ENCODE peak calls at places on chromosome 16, in five cellular contexts. O is astrocyte, R is fibroblast of lung, V is K562, E is MM.1S. Z is an unnamed sample.

GRCh38 chr16:30065943-30066881 is 652 bp downstream of the ALDOA start:
- DNase-seq in R (peak; percentile 70), E (no peak), V (peak; percentile 79), O (peak; percentile 51), Z (peak; percentile 71)

GRCh38 chr16:48613061-48613957 is 3.3 kb upstream of the N4BP1 start:
- DNase-seq in O (no peak), R (no peak), E (peak; percentile 58), V (no peak), Z (peak; percentile 11)

GRCh38 chr16:81740163-81740562 is 38.9 kb upstream of the PLCG2 start:
- DNase-seq in R (no peak), V (no peak), O (no peak), E (peak; percentile 33), Z (no peak)

GRCh38 chr16:85210423-85211169 is 98.3 kb upstream of the CIBAR2 start:
- DNase-seq in O (peak; percentile 91), R (peak; percentile 93), V (no peak), E (no peak), Z (peak; percentile 68)

GRCh38 chr16:2086136-2086742 is 38.5 kb downstream of the TSC2 start:
- DNase-seq in E (no peak), V (no peak), R (no peak), O (no peak), Z (no peak)

GRCh38 chr16:57000271-57001025 is 11.1 kb downstream of the NLRC5 start:
- DNase-seq in O (peak; percentile 95), V (no peak), R (peak; percentile 96), E (no peak), Z (peak; percentile 73)

GRCh38 chr16:14369734-14370598 is 260.1 kb downstream of the PARN start:
- DNase-seq in O (no peak), R (no peak), E (no peak), V (no peak), Z (peak; percentile 35)

GRCh38 chr16:84617068-84617630 is 729 bp downstream of the COTL1 start:
- DNase-seq in E (no peak), R (no peak), O (no peak), V (peak; percentile 49), Z (peak; percentile 48)

GRCh38 chr16:64626771-64627170 is 495.1 kb downstream of the CDH11 start:
- DNase-seq in O (peak; percentile 8), V (no peak), R (peak; percentile 27), E (no peak), Z (no peak)

GRCh38 chr16:85261657-85262557 is 149.6 kb upstream of the CIBAR2 start:
- DNase-seq in V (peak; percentile 77), R (no peak), O (no peak), E (no peak), Z (no peak)

GRCh38 chr16:81526935-81527334 is 82.3 kb downstream of the CMIP start:
- DNase-seq in R (peak; percentile 86), O (peak; percentile 79), V (peak; percentile 84), E (no peak), Z (peak; percentile 100)

GRCh38 chr16:20740007-20740883 is 1.4 kb downstream of the THUMPD1 start:
- DNase-seq in O (no peak), E (peak; percentile 64), R (peak; percentile 2), V (no peak), Z (peak; percentile 42)

GRCh38 chr16:31354394-31355291 is at the start of gene ITGAX:
- DNase-seq in R (peak; percentile 3), E (no peak), O (no peak), V (peak; percentile 77), Z (peak; percentile 32)

GRCh38 chr16:83247767-83248372 is 559.9 kb upstream of the HSBP1 start:
- DNase-seq in E (no peak), V (no peak), R (no peak), O (no peak), Z (no peak)

GRCh38 chr16:80586476-80586875 is 45.7 kb downstream of the DYNLRB2 start:
- DNase-seq in E (no peak), V (no peak), R (peak; percentile 33), O (no peak), Z (no peak)

GRCh38 chr16:85573696-85574641 is 39.2 kb upstream of the GSE1 start:
- DNase-seq in V (peak; percentile 92), R (peak; percentile 84), O (peak; percentile 70), E (no peak), Z (no peak)

GRCh38 chr16:70151941-70152509 is 21.6 kb upstream of the CLEC18C start:
- DNase-seq in R (peak; percentile 52), V (no peak), O (no peak), E (no peak), Z (peak; percentile 45)

GRCh38 chr16:70151391-70151790 is 22.2 kb upstream of the CLEC18C start:
- DNase-seq in R (no peak), O (no peak), E (no peak), V (no peak), Z (no peak)

GRCh38 chr16:70156207-70156978 is 17.2 kb upstream of the CLEC18C start:
- DNase-seq in E (no peak), R (no peak), V (no peak), O (no peak), Z (no peak)

GRCh38 chr16:70157105-70157476 is 16.5 kb upstream of the CLEC18C start:
- DNase-seq in O (no peak), R (no peak), E (no peak), V (no peak), Z (no peak)

DNA sequence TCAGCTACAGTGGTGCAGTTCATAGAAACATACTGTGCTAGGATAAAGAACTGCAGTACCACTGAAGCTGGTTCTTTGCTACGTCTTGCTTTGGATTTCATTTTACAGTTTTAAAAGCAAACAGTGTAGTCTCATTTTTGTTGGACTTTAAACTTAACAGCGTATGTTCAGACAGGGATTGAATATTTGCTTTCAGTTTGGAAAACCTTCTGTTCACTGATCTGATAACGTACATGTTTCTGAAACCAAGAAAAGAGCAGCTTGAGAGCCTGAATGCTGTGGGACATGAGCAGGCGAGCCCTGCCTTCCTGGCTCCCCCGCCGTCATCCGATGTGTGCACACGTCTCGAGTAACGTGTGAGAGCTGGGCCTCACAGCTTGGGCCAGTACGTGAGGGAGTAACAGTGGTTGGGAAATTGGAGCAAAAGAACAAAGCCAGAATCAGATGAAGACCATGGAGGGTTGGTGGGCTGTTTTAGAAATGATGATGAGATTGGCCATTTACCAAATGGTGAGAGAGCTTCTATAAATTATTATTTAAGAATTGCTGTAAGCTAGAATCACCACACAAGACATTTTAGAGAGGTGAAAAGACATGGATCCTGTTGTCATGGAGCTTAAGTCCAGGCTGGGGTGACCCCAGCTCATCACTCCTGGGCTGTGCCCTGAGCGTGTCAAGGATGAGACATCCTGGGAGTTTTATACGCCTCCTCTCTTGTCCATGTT is 20.8 kb upstream of the CLEC18C start:
- DNase-seq in O (no peak), R (no peak), E (no peak), V (no peak), Z (no peak)
- H3K36me3 ChIP-seq in O (peaks cover 21% of the 10 kb centered on the region), R (peaks cover 25% of the 10 kb centered on the region), E (peaks cover 6% of the 10 kb centered on the region), V (peaks cover 87% of the 10 kb centered on the region), Z (peaks cover 19% of the 10 kb centered on the region)

GRCh38 chr16:55489956-55490265 is 10.9 kb downstream of the MMP2 start:
- DNase-seq in O (no peak), E (no peak), R (no peak), V (no peak), Z (no peak)

GRCh38 chr16:55489119-55489955 is 10.3 kb downstream of the MMP2 start:
- DNase-seq in E (no peak), R (no peak), V (no peak), O (no peak), Z (no peak)

GRCh38 chr16:55488306-55488705 is 9.3 kb downstream of the MMP2 start:
- DNase-seq in O (no peak), V (no peak), R (no peak), E (no peak), Z (no peak)

GRCh38 chr16:55491691-55492090 is 12.7 kb downstream of the MMP2 start:
- DNase-seq in O (no peak), E (no peak), V (no peak), R (no peak), Z (no peak)

GRCh38 chr16:55490301-55490700 is 11.3 kb downstream of the MMP2 start:
- DNase-seq in R (no peak), O (no peak), V (no peak), E (no peak), Z (no peak)
- H3K27ac ChIP-seq in R (no peak overlapping the region), O (no peak overlapping the region), V (no peak overlapping the region), E (no peak overlapping the region), Z (no peak overlapping the region)

GRCh38 chr16:87468550-87468949 is 24.3 kb downstream of the ZCCHC14 start:
- DNase-seq in R (no peak), O (no peak), E (no peak), V (no peak), Z (no peak)
- H4K20me1 ChIP-seq in R (no peaks in the 10 kb centered on the region), O (peaks cover 78% of the 10 kb centered on the region), E (no peaks in the 10 kb centered on the region), V (no peaks in the 10 kb centered on the region), Z (no peaks in the 10 kb centered on the region)

GRCh38 chr16:87740909-87741424 is 24.8 kb downstream of the KLHDC4 start:
- DNase-seq in O (peak; percentile 76), V (no peak), R (peak; percentile 77), E (no peak), Z (no peak)
- H3K36me3 ChIP-seq in O (no peaks in the 10 kb centered on the region), V (peaks cover 74% of the 10 kb centered on the region), R (peaks cover 5% of the 10 kb centered on the region), E (no peaks in the 10 kb centered on the region), Z (peaks cover 5% of the 10 kb centered on the region)

GRCh38 chr16:79375351-79375750 is 225.2 kb downstream of the MAF start:
- DNase-seq in R (no peak), E (no peak), O (no peak), V (no peak), Z (no peak)

GRCh38 chr16:79386299-79386698 is 214.2 kb downstream of the MAF start:
- DNase-seq in O (no peak), V (peak; percentile 54), R (no peak), E (no peak), Z (no peak)

GRCh38 chr16:79379083-79379482 is 221.5 kb downstream of the MAF start:
- DNase-seq in O (no peak), R (no peak), E (no peak), V (no peak), Z (no peak)

GRCh38 chr16:79381552-79382042 is 218.9 kb downstream of the MAF start:
- DNase-seq in E (no peak), O (no peak), V (no peak), R (no peak), Z (no peak)

DNA sequence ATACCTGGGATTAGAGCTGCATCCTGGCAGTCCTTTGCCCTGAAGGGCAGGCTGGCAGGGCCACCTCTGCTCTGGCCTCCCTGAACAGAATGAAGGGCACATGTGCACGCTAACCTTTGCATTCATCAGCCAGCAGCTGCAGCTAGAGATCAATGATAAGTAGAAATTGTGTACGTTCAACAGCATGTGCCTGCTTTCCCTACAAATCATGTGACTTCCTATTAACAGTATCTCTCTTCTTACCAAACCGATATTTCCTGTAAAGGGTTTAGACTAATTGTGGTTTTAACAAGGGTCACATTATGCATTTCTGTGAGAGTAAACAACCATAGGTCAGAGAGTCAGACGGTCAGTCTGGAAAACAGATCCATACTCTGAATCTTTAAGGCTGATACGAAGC is 219.5 kb downstream of the MAF start:
- DNase-seq in E (no peak), O (no peak), V (no peak), R (no peak), Z (no peak)
- H3K27ac ChIP-seq in E (no peak overlapping the region), O (no peak overlapping the region), V (no peak overlapping the region), R (no peak overlapping the region), Z (no peak overlapping the region)

Z was measured in mammary epithelial cell.